ENCODE peak calls at places on chromosomes 1 and 21, in six cellular contexts. D is hepatocyte, T is endothelial cell of umbilical vein, I is stomach, M is mucosa of descending colon, F is lung. J is an unnamed sample. For H3K36me3, the result is how much of the 10 kb centered on the place peaks cover.

GRCh38 chr1:161440312-161440894 is 64.9 kb upstream of the FCGR2A start:
- DNase-seq in D (peak), T (peak), I (peak), M (peak), F (peak), J (no peak)

GRCh38 chr1:168223681-168224515 is 1.9 kb upstream of the SFT2D2 start:
- DNase-seq in D (no peak), T (no peak), I (no peak), M (no peak), F (no peak), J (no peak)

GRCh38 chr1:184555665-184556641 is 169.1 kb downstream of the C1orf21 start:
- DNase-seq in D (no peak), T (no peak), I (no peak), M (no peak), F (no peak), J (no peak)

GRCh38 chr1:228745497-228745896 is 10.2 kb downstream of the RHOU start:
- DNase-seq in D (no peak), T (no peak), I (no peak), M (no peak), F (no peak), J (no peak)

GRCh38 chr1:192783793-192784192 is 25.0 kb upstream of the RGS2 start:
- DNase-seq in D (no peak), T (no peak), I (no peak), M (no peak), F (no peak), J (no peak)

GRCh38 chr1:161949543-161949942 is 74.1 kb downstream of the OLFML2B start:
- DNase-seq in D (no peak), T (no peak), I (no peak), M (no peak), F (no peak), J (no peak)

GRCh38 chr1:226144045-226144444 is 42.5 kb downstream of the ACBD3 start:
- DNase-seq in D (no peak), T (no peak), I (no peak), M (no peak), F (no peak), J (no peak)

GRCh38 chr21:39688010-39688409 is 57.0 kb upstream of the IGSF5 start:
- DNase-seq in D (no peak), T (no peak), I (no peak), M (no peak), F (no peak), J (no peak)

GRCh38 chr1:159786966-159787365 is 6.2 kb downstream of the DUSP23 start:
- DNase-seq in D (no peak), T (no peak), I (no peak), M (no peak), F (no peak), J (no peak)

GRCh38 chr21:37626320-37626719 is 259.7 kb downstream of the DYRK1A start:
- DNase-seq in D (no peak), T (no peak), I (no peak), M (no peak), F (no peak), J (no peak)

GRCh38 chr1:145967288-145967687 is 2.8 kb downstream of the POLR3GL start:
- DNase-seq in D (no peak), T (no peak), I (no peak), M (no peak), F (no peak), J (no peak)

GRCh38 chr21:42575111-42575510 is 61.5 kb downstream of the SLC37A1 start:
- DNase-seq in D (no peak), T (no peak), I (no peak), M (no peak), F (no peak), J (no peak)

GRCh38 chr21:40714516-40714915 is 132.4 kb downstream of the DSCAM start:
- DNase-seq in D (no peak), T (no peak), I (no peak), M (no peak), F (no peak), J (no peak)

GRCh38 chr1:10730985-10731384 is 65.5 kb downstream of the CASZ1 start:
- DNase-seq in D (peak), T (peak), I (no peak), M (no peak), F (no peak), J (peak)

GRCh38 chr1:76799700-76800099 is 67.6 kb upstream of the ST6GALNAC5 start:
- DNase-seq in D (no peak), T (no peak), I (no peak), M (no peak), F (no peak), J (no peak)

GRCh38 chr1:29519733-29520132 is 283.4 kb downstream of the PTPRU start:
- DNase-seq in D (no peak), T (no peak), I (peak), M (no peak), F (peak), J (no peak)

GRCh38 chr1:103362348-103363007 is 163.0 kb upstream of the RNPC3 start:
- DNase-seq in D (no peak), T (no peak), I (no peak), M (no peak), F (no peak), J (no peak)

GRCh38 chr1:206030714-206031113 is 7.0 kb upstream of the CTSE start:
- DNase-seq in D (peak), T (peak), I (peak), M (peak), F (peak), J (peak)

GRCh38 chr1:69305621-69306020 is 262.1 kb upstream of the LRRC7 start:
- DNase-seq in D (no peak), T (no peak), I (no peak), M (no peak), F (no peak), J (no peak)

GRCh38 chr1:1084372-1085170 is 10.5 kb upstream of the RNF223 start:
- DNase-seq in D (peak), T (no peak), I (peak), M (no peak), F (no peak), J (no peak)

GRCh38 chr1:159122005-159122621 is 45.5 kb upstream of the AIM2 start:
- DNase-seq in D (no peak), T (peak), I (no peak), M (no peak), F (no peak), J (peak)

GRCh38 chr1:27993241-27993640 is 33.5 kb downstream of the XKR8 start:
- DNase-seq in D (no peak), T (peak), I (no peak), M (no peak), F (no peak), J (no peak)

GRCh38 chr1:155038602-155039307 is 5.1 kb downstream of the DCST1 start:
- DNase-seq in D (peak), T (no peak), I (peak), M (peak), F (no peak), J (no peak)

GRCh38 chr1:195195423-195196057 is 1412.7 kb downstream of the KCNT2 start:
- DNase-seq in D (no peak), T (no peak), I (no peak), M (no peak), F (no peak), J (no peak)

GRCh38 chr1:230940848-230941247 is 37.8 kb downstream of the TTC13 start:
- DNase-seq in D (no peak), T (no peak), I (no peak), M (no peak), F (no peak), J (no peak)

GRCh38 chr1:14442669-14443068 is 155.8 kb upstream of the KAZN start:
- DNase-seq in D (no peak), T (no peak), I (no peak), M (no peak), F (no peak), J (no peak)

GRCh38 chr1:85850238-85850637 is 142.0 kb upstream of the ZNHIT6 start:
- DNase-seq in D (peak), T (peak), I (no peak), M (no peak), F (no peak), J (peak)

GRCh38 chr21:26883768-26884167 is 38.6 kb upstream of the ADAMTS1 start:
- DNase-seq in D (no peak), T (no peak), I (no peak), M (no peak), F (no peak), J (no peak)

GRCh38 chr1:3321559-3322439 is 132.7 kb upstream of the ARHGEF16 start:
- DNase-seq in D (no peak), T (no peak), I (no peak), M (no peak), F (no peak), J (no peak)

GRCh38 chr21:29749223-29749622 is 190.6 kb downstream of the GRIK1 start:
- DNase-seq in D (no peak), T (no peak), I (no peak), M (no peak), F (no peak), J (no peak)

GRCh38 chr21:29749957-29750356 is 189.8 kb downstream of the GRIK1 start:
- DNase-seq in D (no peak), T (no peak), I (no peak), M (no peak), F (no peak), J (no peak)

GRCh38 chr21:29753216-29753615 is 186.6 kb downstream of the GRIK1 start:
- DNase-seq in D (no peak), T (no peak), I (no peak), M (no peak), F (no peak), J (peak)

DNA sequence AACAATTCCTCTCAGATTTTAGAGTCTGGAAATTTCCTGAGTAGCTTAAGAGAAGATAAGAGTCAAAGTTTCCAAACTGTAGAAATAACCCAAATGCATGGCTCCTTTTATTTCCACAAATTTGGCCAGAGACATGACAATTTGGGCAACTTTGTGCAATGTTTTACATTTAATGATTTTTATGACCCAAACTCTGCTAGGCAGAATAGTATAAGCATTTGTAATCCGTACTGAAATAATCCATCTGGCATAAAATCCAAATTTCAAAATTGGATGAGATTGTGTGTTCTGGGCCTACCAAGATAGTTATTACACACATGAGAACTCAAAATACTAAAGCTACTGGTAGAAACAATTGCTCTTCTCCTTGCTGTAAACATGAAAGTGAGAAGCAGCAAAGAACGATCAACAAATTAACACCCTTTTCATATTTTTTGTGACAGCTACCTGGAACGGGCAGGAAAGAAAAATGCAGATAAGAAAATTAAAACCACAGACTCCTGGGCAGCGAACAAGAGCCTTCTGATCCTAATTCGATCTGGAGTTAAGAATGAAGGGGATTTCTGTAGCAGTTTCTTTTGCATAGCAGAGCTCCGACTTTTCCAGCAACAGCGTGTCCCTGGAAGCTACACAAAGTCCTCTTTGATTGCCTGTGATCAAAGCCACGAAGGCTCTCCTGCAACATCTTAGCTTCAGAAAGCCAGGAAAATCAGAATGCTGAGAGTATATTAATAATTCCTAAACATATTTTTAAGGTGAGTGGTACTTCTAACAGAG is 191.2 kb downstream of the GRIK1 start:
- DNase-seq in D (no peak), T (no peak), I (no peak), M (no peak), F (no peak), J (no peak)
- H3K36me3 ChIP-seq in D (under half), T (under half), I (under half), M (under half), F (under half), J (under half)

GRCh38 chr1:15738416-15739113 is 2.5 kb downstream of the SLC25A34 start:
- DNase-seq in D (no peak), T (no peak), I (no peak), M (no peak), F (no peak), J (no peak)
- TF ChIP-seq CTCF in D (no peak), T (no peak), I (no peak), M (no peak), F (no peak), J (no peak)

DNA sequence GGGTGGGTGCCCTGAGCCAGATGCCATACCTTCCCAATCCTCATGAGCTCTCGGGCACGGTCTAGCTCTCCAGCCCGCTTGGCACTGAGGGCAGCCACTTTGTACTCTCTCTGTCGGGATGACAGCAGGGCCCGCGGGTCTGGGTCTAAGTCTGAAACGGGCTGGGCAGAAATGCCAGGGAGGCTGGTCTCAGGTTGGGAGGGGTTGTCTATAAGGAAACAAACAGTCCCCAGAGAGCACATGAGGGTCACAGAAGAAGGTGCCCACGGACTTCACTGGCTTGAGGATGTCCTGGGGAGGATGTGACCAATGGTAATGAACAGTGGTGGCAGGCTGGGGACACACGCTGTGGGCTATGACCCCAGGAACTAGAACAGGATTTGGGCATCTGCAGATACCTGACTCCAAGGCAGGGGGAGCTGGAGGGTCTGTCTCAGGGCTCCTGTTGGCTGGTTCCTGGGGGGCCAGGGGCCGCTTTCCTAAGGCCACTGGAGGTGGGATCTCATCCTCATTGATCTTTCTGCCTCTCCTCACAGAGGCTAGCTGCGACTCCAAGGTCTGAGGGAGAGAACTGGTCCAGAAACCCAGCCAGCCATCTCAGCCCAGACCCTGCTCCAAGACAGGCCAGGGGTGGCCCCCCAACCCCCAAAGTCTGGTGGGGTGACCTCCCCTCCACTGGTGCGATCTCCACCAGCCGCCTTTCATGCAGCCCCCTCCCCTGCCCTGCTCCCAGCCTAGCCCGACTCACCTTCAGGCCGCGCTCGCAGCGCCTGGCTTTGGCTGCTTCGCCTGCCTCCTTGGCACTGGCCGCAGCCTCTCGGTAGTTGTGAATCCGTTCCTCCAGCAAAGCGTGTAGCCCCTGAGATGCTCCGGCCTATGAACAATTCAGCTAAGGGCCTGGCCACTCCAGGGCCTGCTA is 6.1 kb downstream of the CC2D1B start:
- DNase-seq in D (no peak), T (no peak), I (no peak), M (no peak), F (no peak), J (no peak)
- H3K36me3 ChIP-seq in D (under half), T (half or more), I (half or more), M (under half), F (under half), J (half or more)

GRCh38 chr1:186330758-186331157 is 44.3 kb downstream of the TPR start:
- DNase-seq in D (no peak), T (no peak), I (no peak), M (no peak), F (no peak), J (peak)
- TF ChIP-seq CTCF in D (peak), T (peak), I (peak), M (no peak), F (no peak), J (peak)

DNA sequence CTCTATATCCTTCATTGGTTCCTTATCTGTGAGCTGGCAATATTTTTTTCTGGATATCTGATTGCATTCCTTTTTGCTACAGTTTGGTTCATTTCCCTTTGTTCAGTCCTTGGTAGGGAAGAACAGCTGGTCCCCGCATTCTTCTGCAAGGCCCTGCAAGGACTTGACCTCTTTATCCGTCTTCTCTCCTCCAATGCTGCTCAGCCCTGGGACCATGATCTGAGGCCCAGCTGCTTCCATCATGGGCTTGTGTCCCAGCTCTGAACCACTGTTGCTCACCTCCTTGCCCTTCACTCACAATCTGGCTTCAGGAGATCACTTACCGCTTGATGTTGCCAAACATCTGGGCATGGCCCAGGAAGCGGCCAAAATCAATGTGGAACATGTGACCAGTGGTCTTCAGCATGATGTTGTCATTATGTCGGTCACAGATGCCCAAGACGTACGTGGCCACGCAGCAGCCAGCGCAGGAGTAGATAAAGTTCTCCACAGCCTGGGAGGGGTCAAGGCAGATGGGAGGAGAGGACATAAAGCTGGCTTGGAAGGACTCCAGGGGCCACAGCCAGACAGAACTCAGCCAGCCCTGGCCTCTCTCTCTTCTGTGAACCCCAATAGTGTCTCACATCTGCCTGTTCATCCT is 22.6 kb upstream of the PPP1R15B start:
- DNase-seq in D (no peak), T (no peak), I (no peak), M (no peak), F (no peak), J (no peak)
- H3K36me3 ChIP-seq in D (under half), T (under half), I (half or more), M (under half), F (under half), J (under half)

J was measured in brain microvascular endothelial cell.